ENCODE peak calls at places on chromosomes 1 and 21, in ten cellular contexts. M is NCI-H187; T is GM04504; Y is MCF 10A; A is C1 segment of cervical spinal cord; S is nephron progenitor cell; K is cardiac fibroblast; V is GM12865; I is stimulated activated CD8-positive, alpha-beta memory T cell treated with anti-CD3 and anti-CD28 coated beads, Interleukin-7, amount 100 ng/mL, for 1 hour; Z is MM.1S. B is an unnamed sample.

GRCh38 chr1:152107984-152108898 is 7.0 kb downstream of the TCHH start:
- DNase-seq in Z (no peak), I (no peak), K (peak; percentile 74), V (no peak), T (no peak), M (no peak), A (no peak), Y (no peak), S (no peak), B (no peak)

GRCh38 chr1:39230261-39231190 is 26.0 kb downstream of the MACF1 start:
- DNase-seq in V (peak; percentile 67), M (no peak), I (no peak), K (no peak), Y (no peak), A (no peak), T (no peak), S (no peak), Z (no peak), B (peak; percentile 37)

GRCh38 chr1:162235261-162235780 is 141.3 kb downstream of the SPATA46 start:
- DNase-seq in V (no peak), I (no peak), S (peak; percentile 47), T (peak; percentile 6), Y (peak; percentile 50), K (peak; percentile 3), Z (no peak), M (peak; percentile 31), A (no peak), B (no peak)

GRCh38 chr1:73980324-73981040 is 217.5 kb downstream of the LRRIQ3 start:
- DNase-seq in A (no peak), Z (no peak), V (no peak), S (no peak), M (no peak), I (no peak), Y (no peak), K (no peak), T (no peak), B (no peak)

GRCh38 chr1:201885531-201886075 is 3.1 kb upstream of the SHISA4 start:
- DNase-seq in S (no peak), Z (no peak), T (no peak), A (no peak), I (no peak), M (no peak), K (peak; percentile 49), Y (peak; percentile 72), V (no peak), B (no peak)

GRCh38 chr21:43305336-43305665 is 121.6 kb downstream of the SIK1 start:
- DNase-seq in S (no peak), T (no peak), Z (no peak), M (no peak), A (no peak), K (no peak), V (no peak), I (no peak), Y (no peak), B (no peak)

GRCh38 chr1:14875781-14876564 is 277.5 kb downstream of the KAZN start:
- DNase-seq in V (no peak), A (no peak), I (no peak), T (no peak), Z (no peak), K (no peak), M (no peak), S (no peak), Y (no peak), B (no peak)

GRCh38 chr1:67830226-67830625 is 3.0 kb downstream of the GNG12 start:
- DNase-seq in Z (no peak), I (no peak), M (no peak), A (no peak), S (no peak), T (no peak), Y (peak; percentile 44), V (no peak), K (peak; percentile 53), B (no peak)

GRCh38 chr1:63668298-63668697 is 75.1 kb downstream of the PGM1 start:
- DNase-seq in S (no peak), A (no peak), Y (peak; percentile 23), K (no peak), I (no peak), Z (no peak), V (peak; percentile 16), T (no peak), M (no peak), B (no peak)

GRCh38 chr1:207876129-207876528 is 34.8 kb downstream of the CD34 start:
- DNase-seq in V (peak; percentile 54), A (no peak), I (no peak), Z (no peak), Y (no peak), T (no peak), M (no peak), S (peak; percentile 22), K (no peak), B (no peak)

GRCh38 chr1:22350987-22351756 is 100.5 kb upstream of the ZBTB40 start:
- DNase-seq in K (no peak), Y (no peak), V (no peak), I (no peak), A (no peak), M (no peak), T (no peak), Z (no peak), S (peak; percentile 42), B (no peak)

GRCh38 chr1:183244466-183244865 is 58.4 kb downstream of the LAMC2 start:
- DNase-seq in V (no peak), A (no peak), S (peak; percentile 24), Z (no peak), I (no peak), M (no peak), Y (peak; percentile 91), K (peak; percentile 99), T (peak; percentile 81), B (no peak)

B was measured in germinal center.